ENCODE peak calls at places on chromosomes 13 and 19, in nine cellular contexts. O is transverse colon; C is iPS DF 6.9; N is cardiac muscle cell; G is CD4-positive, alpha-beta T cell; U is heart right ventricle; K is neural progenitor cell; I is heart left ventricle; D is CD8-positive, alpha-beta T cell. A is an unnamed sample.

GRCh38 chr13:95256086-95256485 is 45.2 kb downstream of the ABCC4 start:
- DNase-seq in O (no peak), C (no peak), N (no peak), G (no peak), U (no peak), K (no peak), I (no peak), D (no peak), A (peak; percentile 50)

GRCh38 chr13:33134213-33134612 is 118.0 kb downstream of the KL start:
- DNase-seq in O (no peak), C (no peak), N (no peak), G (no peak), U (no peak), K (no peak), I (no peak), D (no peak), A (no peak)

GRCh38 chr13:113653264-113654174 is 4.5 kb downstream of the ATP4B start:
- DNase-seq in O (peak; percentile 3), C (no peak), N (no peak), G (no peak), U (no peak), K (no peak), I (no peak), D (no peak), A (no peak)

GRCh38 chr13:66994097-66994496 is 236.0 kb downstream of the PCDH9 start:
- DNase-seq in O (peak; percentile 15), C (peak; percentile 48), N (peak; percentile 82), G (no peak), U (peak; percentile 75), K (peak; percentile 92), I (peak; percentile 76), D (no peak), A (peak; percentile 91)

GRCh38 chr19:33683881-33684549 is 62.3 kb downstream of the CHST8 start:
- DNase-seq in O (no peak), C (peak; percentile 55), N (peak; percentile 92), G (no peak), U (peak; percentile 20), K (peak; percentile 94), I (peak; percentile 44), D (no peak), A (peak; percentile 50)

GRCh38 chr19:13610042-13610691 is 103.9 kb upstream of the CACNA1A start:
- DNase-seq in O (peak; percentile 21), C (no peak), N (peak; percentile 9), G (no peak), U (no peak), K (peak; percentile 44), I (no peak), D (no peak), A (no peak)

GRCh38 chr13:109783815-109784589 is 2.4 kb downstream of the IRS2 start:
- DNase-seq in O (no peak), C (no peak), N (no peak), G (no peak), U (no peak), K (no peak), I (peak; percentile 38), D (no peak), A (no peak)

GRCh38 chr13:99916366-99917103 is 55.0 kb downstream of the ZIC5 start:
- DNase-seq in O (no peak), C (no peak), N (peak; percentile 55), G (no peak), U (peak; percentile 19), K (peak; percentile 49), I (no peak), D (no peak), A (peak; percentile 81)

GRCh38 chr13:99376132-99376531 is 68.9 kb upstream of the GPR183 start:
- DNase-seq in O (no peak), C (no peak), N (no peak), G (no peak), U (no peak), K (no peak), I (no peak), D (no peak), A (no peak)

GRCh38 chr19:28990522-28990921 is 222.4 kb downstream of the UQCRFS1 start:
- DNase-seq in O (no peak), C (no peak), N (no peak), G (no peak), U (no peak), K (no peak), I (no peak), D (no peak), A (no peak)

GRCh38 chr19:43562698-43563241 is 12.6 kb downstream of the XRCC1 start:
- DNase-seq in O (peak; percentile 73), C (no peak), N (no peak), G (peak; percentile 71), U (peak; percentile 83), K (no peak), I (peak; percentile 88), D (peak; percentile 72), A (no peak)

GRCh38 chr13:74243637-74244526 is 109.7 kb upstream of the KLF12 start:
- DNase-seq in O (no peak), C (no peak), N (no peak), G (no peak), U (no peak), K (no peak), I (no peak), D (no peak), A (peak; percentile 35)
- H3K27me3 ChIP-seq in O (no peaks in the 10 kb centered on the region), C (no peaks in the 10 kb centered on the region), N (no peaks in the 10 kb centered on the region), G (no peaks in the 10 kb centered on the region), U (no peaks in the 10 kb centered on the region), K (no peaks in the 10 kb centered on the region), I (no peaks in the 10 kb centered on the region), D (no peaks in the 10 kb centered on the region), A (no peaks in the 10 kb centered on the region)

DNA sequence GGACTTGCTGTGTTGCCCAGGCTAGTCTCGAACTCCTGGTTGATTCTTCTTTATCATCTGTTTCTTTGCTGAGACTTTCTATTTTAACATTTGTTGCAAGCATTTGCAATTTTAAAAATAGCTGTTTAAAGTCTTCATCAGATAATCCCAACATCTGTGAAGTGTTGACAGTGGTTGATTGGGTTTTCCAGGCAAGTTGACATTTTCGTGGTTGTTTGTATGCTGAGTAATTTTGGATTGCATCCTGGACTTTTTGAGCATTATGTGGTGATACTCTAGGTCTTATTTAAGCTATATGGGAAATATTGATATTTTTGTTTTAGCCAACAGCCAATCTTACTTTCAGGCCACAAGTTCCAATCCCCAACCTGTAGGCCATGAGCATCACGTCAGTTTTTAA is 25.1 kb downstream of the AP1M1 start:
- DNase-seq in O (no peak), C (no peak), N (no peak), G (no peak), U (no peak), K (no peak), I (no peak), D (no peak), A (no peak)
- H3K9me3 ChIP-seq in O (peaks cover 23% of the 10 kb centered on the region), C (no peaks in the 10 kb centered on the region), N (no peaks in the 10 kb centered on the region), G (peaks cover 30% of the 10 kb centered on the region), U (peaks cover 43% of the 10 kb centered on the region), K (no peaks in the 10 kb centered on the region), I (no peaks in the 10 kb centered on the region), D (peaks cover 23% of the 10 kb centered on the region), A (peaks cover 29% of the 10 kb centered on the region)

DNA sequence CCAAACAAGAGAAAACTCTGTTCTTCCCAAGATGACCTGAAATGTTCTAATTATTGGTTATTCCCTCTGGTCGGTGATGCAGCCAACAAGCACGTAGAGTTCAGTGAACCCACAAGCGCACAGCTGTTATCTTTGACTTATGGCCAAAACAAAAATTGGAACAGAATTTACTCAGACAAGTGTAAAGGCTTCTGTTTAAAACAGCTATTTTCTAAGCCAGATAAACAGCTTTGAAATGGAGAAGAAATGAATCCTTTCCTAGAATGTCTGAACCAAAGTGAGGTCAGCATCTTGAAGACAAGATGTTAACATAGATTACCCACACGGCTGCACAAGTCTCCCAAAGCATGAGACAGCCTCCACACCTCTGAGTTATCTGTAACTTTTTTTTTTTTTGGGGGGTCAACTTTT is 669.2 kb downstream of the DIAPH3 start:
- DNase-seq in O (no peak), C (no peak), N (no peak), G (no peak), U (peak; percentile 69), K (no peak), I (peak; percentile 64), D (no peak), A (peak; percentile 67)
- H3K27me3 ChIP-seq in O (no peaks in the 10 kb centered on the region), C (no peaks in the 10 kb centered on the region), N (no peaks in the 10 kb centered on the region), G (no peaks in the 10 kb centered on the region), U (no peaks in the 10 kb centered on the region), K (no peaks in the 10 kb centered on the region), I (no peaks in the 10 kb centered on the region), D (no peaks in the 10 kb centered on the region), A (peaks cover 33% of the 10 kb centered on the region)

GRCh38 chr19:51993422-51993821 is 6.8 kb upstream of the ZNF350 start:
- DNase-seq in O (no peak), C (no peak), N (no peak), G (no peak), U (no peak), K (no peak), I (no peak), D (no peak), A (no peak)
- H3K9me3 ChIP-seq in O (peaks cover 92% of the 10 kb centered on the region), C (peaks cover 10% of the 10 kb centered on the region), N (peaks cover 13% of the 10 kb centered on the region), G (peaks cover 98% of the 10 kb centered on the region), U (peaks cover 100% of the 10 kb centered on the region), K (peaks cover 56% of the 10 kb centered on the region), I (peaks cover 20% of the 10 kb centered on the region), D (peaks cover 72% of the 10 kb centered on the region), A (peaks cover 100% of the 10 kb centered on the region)

DNA sequence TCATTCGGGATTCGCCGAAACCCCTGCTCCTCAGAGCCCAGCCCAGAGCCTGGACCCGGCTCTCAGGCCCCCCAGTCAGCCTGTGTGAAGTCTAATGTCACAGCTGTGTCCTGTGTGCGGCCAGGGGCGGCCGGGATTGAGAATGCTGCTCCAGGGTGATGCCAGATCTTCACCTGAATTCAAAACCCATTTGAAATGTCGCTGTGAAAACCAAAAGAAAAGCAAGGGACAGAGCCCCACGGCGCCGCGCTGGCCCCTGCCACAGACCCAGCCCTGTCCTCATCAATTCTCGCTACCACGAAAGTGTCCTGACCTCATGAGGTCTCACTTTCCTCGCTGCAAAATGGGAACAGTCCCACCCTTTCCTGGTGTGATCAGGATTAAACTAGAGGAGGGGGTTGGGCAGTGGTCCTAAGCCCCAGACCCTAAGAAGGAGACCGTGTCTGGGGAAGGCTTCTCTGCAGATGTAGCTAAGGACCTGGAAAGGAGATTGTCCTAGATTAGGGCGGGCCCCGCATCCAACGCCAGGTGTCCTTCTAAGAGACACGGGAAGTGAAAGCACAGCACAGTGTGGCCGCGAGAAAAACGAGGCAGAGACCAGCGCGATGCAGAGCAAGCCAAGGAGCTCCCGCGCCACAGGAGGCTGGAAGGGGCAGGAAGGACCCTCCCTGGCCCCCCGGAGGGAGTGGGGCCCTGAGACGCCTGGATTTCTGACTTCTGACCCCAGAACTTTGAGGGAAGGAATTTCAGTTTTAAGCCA is 34.0 kb upstream of the SPACA7 start:
- DNase-seq in O (no peak), C (no peak), N (no peak), G (no peak), U (no peak), K (no peak), I (no peak), D (no peak), A (no peak)
- H3K27me3 ChIP-seq in O (peaks cover 24% of the 10 kb centered on the region), C (peaks cover 2% of the 10 kb centered on the region), N (peaks cover 50% of the 10 kb centered on the region), G (peaks cover 12% of the 10 kb centered on the region), U (peaks cover 42% of the 10 kb centered on the region), K (peaks cover 4% of the 10 kb centered on the region), I (peaks cover 27% of the 10 kb centered on the region), D (no peaks in the 10 kb centered on the region), A (peaks cover 26% of the 10 kb centered on the region)

A was measured in adipocyte.